ENCODE peak calls at places on chromosomes 1 and 21, in ten cellular contexts. Q is T-helper 2 cell treated with Interferon-gamma antibody and Interleukin-4, amounts not matched to agents 5 μg/mL and 100 μg/mL, for 36 hours; E is ovary; L is heart left ventricle; R is germinal center; S is DMS153; A is left kidney; F is stimulated activated CD4-positive, alpha-beta T cell treated with anti-CD3 and anti-CD28 coated beads, Interleukin-1b, Interleukin-23, amount 100 ng/mL, for 48 hours; D is activated CD8-positive, alpha-beta memory T cell treated with anti-CD3 and anti-CD28 coated beads for 24 hours; U is stimulated activated CD8-positive, alpha-beta memory T cell treated with anti-CD3 and anti-CD28 coated beads, Interleukin-15, amount 100 ng/mL, for 1 hour. P is an unnamed sample.

GRCh38 chr1:9890224-9890731 is 19.8 kb downstream of the CTNNBIP1 start:
- DNase-seq in Q (no peak), E (peak), L (peak), R (no peak), S (peak), A (peak), F (no peak), D (no peak), U (no peak), P (peak)

GRCh38 chr1:110494522-110495406 is 24.2 kb downstream of the KCNA10 start:
- DNase-seq in Q (no peak), E (no peak), L (no peak), R (no peak), S (no peak), A (no peak), F (no peak), D (no peak), U (no peak), P (no peak)

GRCh38 chr1:3465091-3465934 is 10.8 kb downstream of the ARHGEF16 start:
- DNase-seq in Q (no peak), E (no peak), L (peak), R (no peak), S (no peak), A (no peak), F (peak), D (no peak), U (no peak), P (no peak)

GRCh38 chr1:198220428-198220827 is 63.6 kb downstream of the NEK7 start:
- DNase-seq in Q (no peak), E (no peak), L (no peak), R (no peak), S (no peak), A (no peak), F (no peak), D (no peak), U (no peak), P (no peak)

GRCh38 chr1:84122780-84123382 is 21.2 kb upstream of the PRKACB start:
- DNase-seq in Q (peak), E (no peak), L (no peak), R (no peak), S (peak), A (peak), F (peak), D (peak), U (peak), P (peak)

GRCh38 chr1:6690186-6690585 is 11.4 kb downstream of the DNAJC11 start:
- DNase-seq in Q (no peak), E (no peak), L (no peak), R (no peak), S (no peak), A (peak), F (no peak), D (no peak), U (no peak), P (no peak)

GRCh38 chr1:74717626-74718025 is 15.2 kb downstream of the CRYZ start:
- DNase-seq in Q (no peak), E (no peak), L (no peak), R (no peak), S (no peak), A (no peak), F (no peak), D (no peak), U (no peak), P (no peak)

GRCh38 chr1:2229921-2230700 is 2.0 kb downstream of the SKI start:
- DNase-seq in Q (peak), E (peak), L (no peak), R (no peak), S (no peak), A (no peak), F (no peak), D (no peak), U (no peak), P (peak)

GRCh38 chr1:80212021-80212420 is 1205.5 kb upstream of the ADGRL4 start:
- DNase-seq in Q (no peak), E (no peak), L (no peak), R (no peak), S (no peak), A (peak), F (no peak), D (no peak), U (no peak), P (no peak)

GRCh38 chr21:17513214-17514123 is 626 bp downstream of the CXADR start:
- DNase-seq in Q (peak), E (no peak), L (no peak), R (peak), S (no peak), A (peak), F (peak), D (peak), U (no peak), P (peak)

GRCh38 chr1:84078108-84078823 is 65.8 kb upstream of the PRKACB start:
- DNase-seq in Q (no peak), E (peak), L (no peak), R (peak), S (peak), A (peak), F (no peak), D (no peak), U (no peak), P (peak)

GRCh38 chr1:22704440-22705067 is 6.1 kb upstream of the EPHB2 start:
- DNase-seq in Q (peak), E (peak), L (peak), R (peak), S (peak), A (peak), F (peak), D (peak), U (peak), P (peak)

GRCh38 chr1:243234978-243235657 is 20.0 kb downstream of the CEP170 start:
- DNase-seq in Q (no peak), E (no peak), L (no peak), R (no peak), S (no peak), A (peak), F (no peak), D (no peak), U (no peak), P (no peak)